ENCODE peak calls at places on chromosome X, in ten cellular contexts. V, Q, N, B, E, U, Z, C, G and O are unnamed samples.

GRCh38 chrX:10513974-10514373 is 106.4 kb downstream of the MID1 start:
- DNase-seq in B (no peak), Q (no peak), C (no peak), E (no peak), G (no peak), Z (no peak), V (no peak), U (no peak), N (no peak), O (peak)

GRCh38 chrX:120446503-120446902 is 22.6 kb downstream of the LAMP2 start:
- DNase-seq in Z (peak), G (no peak), B (no peak), Q (no peak), N (peak), C (no peak), U (peak), E (no peak), V (no peak), O (peak)

GRCh38 chrX:110665636-110666035 is 130.0 kb downstream of the CHRDL1 start:
- DNase-seq in Q (no peak), U (peak), V (peak), E (no peak), C (no peak), G (peak), B (peak), N (peak), Z (no peak), O (peak)

GRCh38 chrX:108312011-108312410 is 126.2 kb downstream of the COL4A6 start:
- DNase-seq in C (no peak), V (no peak), Z (no peak), Q (no peak), G (no peak), B (no peak), N (peak), E (no peak), U (no peak), O (no peak)

GRCh38 chrX:12489341-12489740 is 301.9 kb upstream of the PRPS2 start:
- DNase-seq in C (no peak), E (no peak), Z (no peak), G (no peak), U (peak), N (peak), V (no peak), B (no peak), Q (no peak), O (no peak)

GRCh38 chrX:13697440-13697839 is 8.5 kb downstream of the RAB9A start:
- DNase-seq in N (no peak), V (no peak), E (no peak), G (peak), B (no peak), U (no peak), Q (no peak), Z (no peak), C (peak), O (no peak)

GRCh38 chrX:15873566-15873965 is 19.0 kb upstream of the AP1S2 start:
- DNase-seq in C (no peak), B (peak), V (no peak), Z (peak), Q (no peak), U (no peak), E (no peak), N (peak), G (no peak), O (peak)

GRCh38 chrX:138858946-138859345 is 147.4 kb upstream of the FGF13 start:
- DNase-seq in C (no peak), G (no peak), N (no peak), B (no peak), V (no peak), U (peak), E (no peak), Q (no peak), Z (no peak), O (no peak)

GRCh38 chrX:19554786-19555185 is 39.5 kb upstream of the MAP3K15 start:
- DNase-seq in N (peak), G (no peak), Z (no peak), V (peak), B (no peak), C (no peak), U (peak), Q (no peak), E (no peak), O (no peak)

GRCh38 chrX:141814213-141814857 is 23.8 kb upstream of the MAGEC3 start:
- DNase-seq in V (no peak), Z (no peak), G (no peak), B (no peak), U (no peak), N (no peak), C (no peak), Q (no peak), E (no peak), O (no peak)

GRCh38 chrX:139930923-139931645 is 1.8 kb downstream of the ATP11C start:
- DNase-seq in G (peak), U (no peak), C (peak), Q (peak), B (peak), E (no peak), N (no peak), V (peak), Z (no peak), O (no peak)

GRCh38 chrX:133607419-133608348 is 192.4 kb upstream of the GPC4 start:
- DNase-seq in U (no peak), Q (no peak), E (no peak), C (no peak), B (no peak), N (no peak), V (no peak), Z (no peak), G (no peak), O (no peak)

GRCh38 chrX:840556-840955 is 210.0 kb downstream of the SHOX start:
- DNase-seq in Z (no peak), E (no peak), Q (no peak), C (no peak), U (no peak), G (no peak), B (no peak), N (no peak), V (no peak), O (no peak)

GRCh38 chrX:13932416-13932815 is 97.3 kb downstream of the GEMIN8 start:
- DNase-seq in C (no peak), Z (no peak), N (no peak), Q (no peak), V (no peak), B (no peak), U (no peak), G (no peak), E (no peak), O (peak)

GRCh38 chrX:106619797-106620196 is 8.0 kb downstream of the RADX start:
- DNase-seq in V (no peak), Z (no peak), Q (no peak), G (no peak), B (peak), N (peak), C (no peak), U (peak), E (no peak), O (peak)